ENCODE peak calls at places on chromosome 7, in five cellular contexts. X is psoas muscle, F is CD14-positive monocyte, M is GM23338, Z is neural crest cell. P is an unnamed sample.

GRCh38 chr7:159126496-159127345 is 17.9 kb downstream of the VIPR2 start:
- DNase-seq in X (no peak), F (no peak), M (no peak), Z (no peak), P (peak; percentile 64)

GRCh38 chr7:39919646-39920045 is 30.4 kb upstream of the CDK13 start:
- DNase-seq in X (no peak), F (no peak), M (no peak), Z (no peak), P (no peak)

GRCh38 chr7:121049028-121049791 is 60.7 kb downstream of the CPED1 start:
- DNase-seq in X (no peak), F (no peak), M (peak; percentile 37), Z (no peak), P (no peak)

GRCh38 chr7:135707570-135707966 is 20.4 kb downstream of the SLC13A4 start:
- DNase-seq in X (no peak), F (no peak), M (peak; percentile 15), Z (no peak), P (no peak)

GRCh38 chr7:141864765-141865447 is 23.6 kb upstream of the PRSS37 start:
- DNase-seq in X (no peak), F (no peak), M (no peak), Z (no peak), P (no peak)

GRCh38 chr7:118078015-118078414 is 105.9 kb upstream of the LSM8 start:
- DNase-seq in X (no peak), F (no peak), M (no peak), Z (no peak), P (no peak)

GRCh38 chr7:6444516-6445269 is 3.1 kb downstream of the DAGLB start:
- DNase-seq in X (no peak), F (no peak), M (no peak), Z (no peak), P (no peak)

GRCh38 chr7:26376208-26376917 is 84.7 kb downstream of the SNX10 start:
- DNase-seq in X (peak; percentile 28), F (no peak), M (peak; percentile 91), Z (peak; percentile 71), P (no peak)

GRCh38 chr7:84614821-84615506 is 420.4 kb upstream of the SEMA3A start:
- DNase-seq in X (no peak), F (no peak), M (no peak), Z (no peak), P (no peak)

GRCh38 chr7:50085344-50085743 is 7.7 kb downstream of the ZPBP start:
- DNase-seq in X (no peak), F (no peak), M (peak; percentile 50), Z (no peak), P (no peak)

GRCh38 chr7:12199363-12199762 is 11.7 kb upstream of the TMEM106B start:
- DNase-seq in X (no peak), F (no peak), M (peak; percentile 75), Z (no peak), P (no peak)

GRCh38 chr7:54932818-54933543 is 85.8 kb upstream of the EGFR start:
- DNase-seq in X (peak; percentile 67), F (no peak), M (peak; percentile 81), Z (peak; percentile 65), P (no peak)

GRCh38 chr7:46368871-46369270 is 447.8 kb upstream of the IGFBP3 start:
- DNase-seq in X (no peak), F (no peak), M (no peak), Z (no peak), P (no peak)

GRCh38 chr7:137937202-137937560 is 64.7 kb downstream of the CREB3L2 start:
- DNase-seq in X (peak; percentile 30), F (no peak), M (no peak), Z (no peak), P (no peak)

GRCh38 chr7:15007507-15007906 is 105.0 kb upstream of the DGKB start:
- DNase-seq in X (no peak), F (no peak), M (peak; percentile 83), Z (no peak), P (no peak)

GRCh38 chr7:42244828-42245227 is 7.8 kb upstream of the GLI3 start:
- DNase-seq in X (no peak), F (no peak), M (no peak), Z (no peak), P (no peak)

GRCh38 chr7:142557971-142558582 is 191.2 kb upstream of the PRSS1 start:
- DNase-seq in X (peak; percentile 25), F (no peak), M (peak; percentile 84), Z (peak; percentile 22), P (no peak)

GRCh38 chr7:150876817-150877526 is 24.7 kb downstream of the AOC1 start:
- DNase-seq in X (no peak), F (no peak), M (peak; percentile 95), Z (peak; percentile 54), P (no peak)

GRCh38 chr7:92988051-92988450 is 129.7 kb downstream of the SAMD9 start:
- DNase-seq in X (no peak), F (no peak), M (peak; percentile 54), Z (no peak), P (no peak)

GRCh38 chr7:388023-388355 is 98.0 kb downstream of the FOXL3 start:
- DNase-seq in X (no peak), F (no peak), M (no peak), Z (no peak), P (no peak)

GRCh38 chr7:158316466-158317031 is 271.1 kb downstream of the PTPRN2 start:
- DNase-seq in X (no peak), F (no peak), M (no peak), Z (no peak), P (no peak)

GRCh38 chr7:82263880-82264751 is 179.5 kb downstream of the CACNA2D1 start:
- DNase-seq in X (no peak), F (no peak), M (no peak), Z (no peak), P (no peak)

GRCh38 chr7:124035706-124036105 is 2.8 kb upstream of the TMEM229A start:
- DNase-seq in X (no peak), F (no peak), M (no peak), Z (no peak), P (no peak)

GRCh38 chr7:124032369-124033092 is at the start of gene TMEM229A:
- DNase-seq in X (peak; percentile 23), F (no peak), M (peak; percentile 77), Z (peak; percentile 50), P (peak; percentile 87)

GRCh38 chr7:124033093-124033806 is 383 bp upstream of the TMEM229A start:
- DNase-seq in X (peak; percentile 10), F (no peak), M (peak; percentile 79), Z (peak; percentile 53), P (peak; percentile 88)

GRCh38 chr7:124033807-124034753 is 1.2 kb upstream of the TMEM229A start:
- DNase-seq in X (no peak), F (no peak), M (peak; percentile 4), Z (no peak), P (no peak)

DNA sequence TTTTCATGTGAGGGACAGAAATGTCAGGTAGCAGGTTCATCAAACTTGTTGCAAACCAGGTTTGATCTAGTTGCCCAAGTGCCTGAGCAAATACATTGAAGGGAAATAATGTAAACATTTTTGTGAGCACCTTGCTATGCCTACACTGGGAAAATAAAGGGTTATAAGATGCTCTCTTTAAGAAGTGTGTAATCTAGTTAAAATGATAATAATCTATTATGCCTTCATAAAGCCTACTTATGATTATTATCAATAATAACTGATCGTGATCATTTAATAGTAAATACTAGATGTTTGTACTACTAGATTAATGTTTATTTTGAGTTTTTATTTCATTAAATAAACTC is 1.9 kb upstream of the TMEM229A start:
- DNase-seq in X (no peak), F (no peak), M (no peak), Z (no peak), P (no peak)
- TF ChIP-seq CTCF in X (no peak), F (no peak), M (no peak), Z (no peak), P (no peak)

DNA sequence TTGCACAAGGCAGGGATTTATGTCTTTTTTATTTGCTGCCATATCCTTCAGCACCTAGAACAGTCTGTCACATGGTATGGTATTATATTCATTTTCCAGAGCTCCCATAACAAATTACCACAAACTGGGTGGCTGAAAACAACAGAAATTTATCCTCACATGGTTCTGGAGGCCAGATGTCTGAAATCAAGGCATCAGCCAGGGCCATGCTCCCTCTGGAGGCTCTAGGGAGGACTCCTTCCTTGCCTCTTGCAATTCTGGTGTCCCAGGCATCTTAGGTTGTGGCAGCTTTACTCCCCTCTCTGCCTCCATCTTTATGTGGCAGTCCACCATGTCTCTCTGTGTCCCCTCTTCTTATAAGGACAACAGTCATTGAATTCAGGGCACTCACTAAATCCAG is 43.1 kb downstream of the MET start:
- DNase-seq in X (no peak), F (no peak), M (no peak), Z (no peak), P (no peak)
- TF ChIP-seq CTCF in X (no peak), F (no peak), M (peak; percentile 17), Z (no peak), P (peak; percentile 27)

DNA sequence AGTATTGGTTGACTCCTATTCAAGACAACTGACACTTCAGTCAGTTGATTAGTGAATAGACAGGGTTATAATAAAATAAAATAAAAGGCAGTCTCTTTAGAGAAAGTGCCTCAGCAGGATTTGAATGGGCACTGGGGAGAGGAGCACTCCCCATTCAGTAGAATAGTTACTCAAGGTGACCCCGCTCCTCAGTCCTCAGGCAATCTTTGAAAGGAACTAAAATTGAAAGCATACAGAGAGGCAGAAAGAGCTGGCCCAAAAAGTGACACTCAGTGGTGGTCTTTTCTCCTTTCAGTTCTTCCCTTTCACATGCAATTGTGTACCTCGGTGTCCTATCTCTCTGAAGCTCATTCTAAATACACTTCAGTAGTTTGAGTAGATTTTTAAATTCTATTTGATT is 47.4 kb upstream of the MACC1 start:
- DNase-seq in X (no peak), F (no peak), M (no peak), Z (no peak), P (no peak)
- TF ChIP-seq CTCF in X (no peak), F (no peak), M (no peak), Z (no peak), P (no peak)

DNA sequence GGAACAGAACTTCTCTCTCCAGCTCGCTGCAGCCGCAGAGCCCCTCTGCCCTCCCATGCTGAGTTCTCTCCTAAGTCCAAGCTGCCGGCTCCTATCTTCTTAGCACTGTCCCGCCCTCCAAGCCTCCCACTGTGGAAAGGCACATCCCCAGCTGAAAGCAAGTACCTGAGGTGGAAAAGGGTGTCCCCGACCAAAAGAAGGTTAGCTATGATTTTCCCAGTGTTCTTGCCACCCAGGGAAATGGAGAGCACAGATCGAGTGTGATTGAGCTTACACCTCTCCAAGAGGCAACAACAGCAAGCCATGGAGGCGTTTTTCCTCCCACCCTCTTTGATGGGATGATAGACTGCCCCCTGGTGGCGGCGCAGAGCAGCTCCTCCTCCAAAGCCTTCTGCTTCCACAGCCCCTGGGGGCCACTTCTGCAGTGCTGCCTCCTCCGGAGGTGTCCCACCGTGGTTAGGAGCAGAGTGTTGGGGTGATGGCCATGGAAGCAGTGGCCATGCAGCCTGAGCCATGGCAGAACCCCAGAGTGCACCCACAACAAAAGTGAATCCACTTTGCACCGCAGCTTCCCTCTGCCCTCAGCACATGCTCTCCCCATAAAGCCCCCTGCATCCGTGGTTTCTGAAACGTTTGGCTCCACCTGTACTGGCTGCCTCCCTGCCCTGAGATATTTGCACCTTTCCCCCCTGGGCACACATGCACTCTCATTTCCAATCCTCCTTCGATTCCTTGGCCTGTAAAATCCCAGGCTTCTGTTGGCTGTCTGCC is 143.1 kb upstream of the STK17A start:
- DNase-seq in X (no peak), F (peak; percentile 60), M (peak; percentile 91), Z (peak; percentile 44), P (no peak)
- TF ChIP-seq CTCF in X (peak; percentile 53), F (peak; percentile 82), M (peak; percentile 97), Z (peak; percentile 86), P (peak; percentile 87)